ENCODE peak calls at places on chromosomes 2 and 18, in ten cellular contexts. B is RPMI8226; H is T-helper 9 cell; L is stimulated activated CD8-positive, alpha-beta memory T cell treated with anti-CD3 and anti-CD28 coated beads, Interleukin-2, amount 100 ng/mL, for 48 hours; I is uterus; M is AG08395; W is anterior cingulate cortex; J is stimulated activated CD4-positive, alpha-beta T cell treated with anti-CD3 and anti-CD28 coated beads, Interleukin-2, amount 100 ng/mL, for 48 hours; O is HT1080; U is GM04504. N is an unnamed sample.

GRCh38 chr2:186068154-186068826 is 329.7 kb downstream of the FSIP2 start:
- DNase-seq in B (peak; percentile 81), H (no peak), L (no peak), I (no peak), M (no peak), W (no peak), J (no peak), O (no peak), U (peak; percentile 3), N (no peak)

GRCh38 chr2:172725741-172726140 is 9.9 kb upstream of the RAPGEF4 start:
- DNase-seq in B (no peak), H (no peak), L (no peak), I (no peak), M (no peak), W (no peak), J (no peak), O (no peak), U (no peak), N (no peak)

GRCh38 chr2:121194626-121195025 is 90.4 kb downstream of the TFCP2L1 start:
- DNase-seq in B (no peak), H (no peak), L (no peak), I (no peak), M (no peak), W (no peak), J (no peak), O (no peak), U (no peak), N (no peak)

GRCh38 chr2:186349508-186349907 is 136.6 kb upstream of the ZC3H15 start:
- DNase-seq in B (peak; percentile 77), H (no peak), L (no peak), I (no peak), M (peak; percentile 3), W (no peak), J (no peak), O (peak; percentile 65), U (peak; percentile 25), N (no peak)

GRCh38 chr2:127074936-127075335 is 32.0 kb downstream of the BIN1 start:
- DNase-seq in B (no peak), H (no peak), L (no peak), I (no peak), M (no peak), W (no peak), J (no peak), O (no peak), U (no peak), N (no peak)

GRCh38 chr2:38671303-38671702 is 5.4 kb downstream of the GALM start:
- DNase-seq in B (no peak), H (no peak), L (no peak), I (no peak), M (no peak), W (no peak), J (no peak), O (no peak), U (no peak), N (no peak)

GRCh38 chr18:47246027-47246971 is 5.2 kb downstream of the SKOR2 start:
- DNase-seq in B (no peak), H (no peak), L (no peak), I (no peak), M (no peak), W (no peak), J (no peak), O (no peak), U (no peak), N (no peak)

GRCh38 chr2:76563730-76564129 is 853.0 kb upstream of the GCFC2 start:
- DNase-seq in B (no peak), H (no peak), L (no peak), I (no peak), M (no peak), W (peak; percentile 1), J (no peak), O (no peak), U (no peak), N (no peak)

GRCh38 chr2:191325651-191326365 is 80.6 kb downstream of the MYO1B start:
- DNase-seq in B (no peak), H (no peak), L (no peak), I (no peak), M (no peak), W (no peak), J (no peak), O (no peak), U (no peak), N (no peak)

GRCh38 chr2:166700079-166700478 is 188.2 kb upstream of the XIRP2 start:
- DNase-seq in B (no peak), H (no peak), L (no peak), I (no peak), M (no peak), W (no peak), J (no peak), O (no peak), U (no peak), N (no peak)

GRCh38 chr18:44679912-44680270 is 797 bp upstream of the SETBP1 start:
- DNase-seq in B (peak; percentile 73), H (peak; percentile 1), L (peak; percentile 24), I (peak; percentile 71), M (peak; percentile 46), W (no peak), J (peak; percentile 35), O (peak; percentile 20), U (no peak), N (no peak)

GRCh38 chr2:113675885-113676284 is 48.8 kb downstream of the RABL2A start:
- DNase-seq in B (no peak), H (no peak), L (no peak), I (no peak), M (no peak), W (no peak), J (no peak), O (no peak), U (no peak), N (no peak)

GRCh38 chr2:127771756-127772155 is 39.2 kb downstream of the WDR33 start:
- DNase-seq in B (no peak), H (no peak), L (no peak), I (no peak), M (peak; percentile 35), W (no peak), J (no peak), O (peak; percentile 81), U (peak; percentile 22), N (no peak)